ENCODE peak calls at places on chromosomes 16 and 17, in nine cellular contexts. L is tibial nerve, J is ovary, C is A549, P is stomach, H is heart left ventricle, W is IMR-90, E is prostate gland, F is endothelial cell of umbilical vein. A is an unnamed sample.

GRCh38 chr17:28515518-28515917 is 9.4 kb downstream of the FOXN1 start:
- DNase-seq in L (no peak), J (no peak), C (no peak), P (no peak), H (no peak), W (no peak), E (no peak), F (no peak), A (no peak)

GRCh38 chr16:938136-938535 is 32.6 kb downstream of the LMF1 start:
- DNase-seq in L (no peak), J (no peak), C (no peak), P (no peak), H (no peak), W (no peak), E (no peak), F (no peak), A (no peak)

GRCh38 chr17:55273579-55274370 is 9.0 kb downstream of the HLF start:
- DNase-seq in L (no peak), J (peak; percentile 59), C (no peak), P (peak; percentile 84), H (peak; percentile 81), W (no peak), E (peak; percentile 80), F (no peak), A (no peak)

GRCh38 chr16:76661691-76662090 is 384.5 kb downstream of the CNTNAP4 start:
- DNase-seq in L (no peak), J (no peak), C (no peak), P (no peak), H (no peak), W (no peak), E (no peak), F (no peak), A (no peak)

GRCh38 chr17:36089888-36090836 is at the start of gene CCL3:
- DNase-seq in L (peak; percentile 28), J (no peak), C (no peak), P (no peak), H (no peak), W (no peak), E (no peak), F (no peak), A (no peak)

GRCh38 chr16:21990381-21990944 is 10.5 kb downstream of the PDZD9 start:
- DNase-seq in L (no peak), J (no peak), C (no peak), P (no peak), H (no peak), W (no peak), E (no peak), F (peak; percentile 41), A (no peak)

GRCh38 chr17:80105762-80106161 is 4.4 kb downstream of the GAA start:
- DNase-seq in L (no peak), J (peak; percentile 58), C (no peak), P (peak; percentile 43), H (peak; percentile 58), W (peak; percentile 21), E (no peak), F (no peak), A (no peak)

GRCh38 chr17:36878216-36878615 is 59.1 kb upstream of the LHX1 start:
- DNase-seq in L (no peak), J (no peak), C (no peak), P (no peak), H (no peak), W (no peak), E (no peak), F (no peak), A (no peak)

GRCh38 chr17:40312893-40313659 is 4.1 kb downstream of the RARA start:
- DNase-seq in L (no peak), J (no peak), C (no peak), P (no peak), H (no peak), W (no peak), E (no peak), F (no peak), A (no peak)

GRCh38 chr16:15990902-15991301 is 41.5 kb downstream of the ABCC1 start:
- DNase-seq in L (no peak), J (no peak), C (no peak), P (no peak), H (no peak), W (no peak), E (no peak), F (no peak), A (no peak)

GRCh38 chr17:29504711-29505110 is 62.1 kb downstream of the ABHD15 start:
- DNase-seq in L (no peak), J (no peak), C (no peak), P (no peak), H (no peak), W (peak; percentile 12), E (no peak), F (no peak), A (no peak)

GRCh38 chr17:65723356-65723928 is 162.0 kb upstream of the AXIN2 start:
- DNase-seq in L (no peak), J (no peak), C (no peak), P (no peak), H (no peak), W (peak; percentile 28), E (peak; percentile 17), F (peak; percentile 46), A (no peak)

GRCh38 chr17:72358465-72358864 is 237.6 kb downstream of the SOX9 start:
- DNase-seq in L (no peak), J (no peak), C (no peak), P (no peak), H (no peak), W (peak; percentile 86), E (no peak), F (no peak), A (no peak)

GRCh38 chr17:20095366-20096080 is 86.4 kb downstream of the SPECC1 start:
- DNase-seq in L (peak; percentile 76), J (peak; percentile 73), C (peak; percentile 67), P (peak; percentile 57), H (peak; percentile 84), W (peak; percentile 13), E (peak; percentile 21), F (peak; percentile 27), A (no peak)

DNA sequence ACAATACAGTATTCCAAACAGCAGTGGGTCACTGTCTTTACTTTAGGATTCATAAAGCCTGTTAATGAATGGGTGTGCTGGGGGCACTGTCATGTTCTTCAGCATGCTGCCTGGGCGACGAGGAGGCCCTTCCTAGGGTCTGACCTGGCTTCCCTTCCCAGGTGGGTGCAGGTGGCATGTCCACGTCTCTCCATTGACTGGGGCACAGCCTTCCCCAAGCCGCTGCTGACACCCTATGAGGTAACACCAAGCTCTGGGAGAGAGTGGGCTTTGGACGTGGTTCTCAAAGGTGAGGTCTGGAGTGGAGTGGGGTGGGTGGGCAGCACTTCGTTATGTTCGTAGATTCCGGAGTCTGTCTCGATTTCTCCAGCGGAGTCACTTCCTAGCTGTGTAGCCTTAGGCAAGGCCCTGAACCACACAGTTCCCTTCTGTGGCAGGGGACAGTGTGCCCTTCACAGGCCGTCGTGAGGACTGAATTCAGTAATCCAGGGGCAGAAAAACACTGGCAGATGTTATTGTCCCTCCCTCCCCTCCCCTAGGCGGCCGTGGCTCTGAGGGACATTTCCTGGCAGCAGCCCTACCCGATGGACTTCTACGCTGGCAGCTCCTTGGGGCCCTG is 771 bp upstream of the OVCA2 start:
- DNase-seq in L (no peak), J (no peak), C (no peak), P (no peak), H (no peak), W (no peak), E (no peak), F (peak; percentile 46), A (no peak)
- TF ChIP-seq POLR2A in L (no peak), J (no peak), C (no peak), P (no peak), H (no peak), W (no peak), E (no peak), F (no peak), A (no peak)

GRCh38 chr17:74842599-74843351 is 16.9 kb downstream of the GRIN2C start:
- DNase-seq in L (no peak), J (peak; percentile 83), C (peak; percentile 96), P (peak; percentile 75), H (peak; percentile 89), W (peak; percentile 46), E (peak; percentile 35), F (peak; percentile 82), A (no peak)
- H3K4me3 ChIP-seq in L (peak overlapping the region; percentile 20), J (peak overlapping the region; percentile 29), C (peak overlapping the region; percentile 50), P (peak overlapping the region; percentile 42), H (no peak overlapping the region), W (peak overlapping the region; percentile 50), E (peak overlapping the region; percentile 19), F (peak overlapping the region; percentile 43), A (peak overlapping the region; percentile 50)

GRCh38 chr16:31764103-31764502 is 109.5 kb upstream of the ZNF267 start:
- DNase-seq in L (no peak), J (no peak), C (no peak), P (no peak), H (no peak), W (no peak), E (no peak), F (no peak), A (no peak)
- H3K9me3 ChIP-seq in L (peaks cover 6% of the 10 kb centered on the region), J (peaks cover 12% of the 10 kb centered on the region), C (peaks cover 61% of the 10 kb centered on the region), P (peaks cover 82% of the 10 kb centered on the region), H (peaks cover 18% of the 10 kb centered on the region), W (peaks cover 38% of the 10 kb centered on the region), E (no peaks in the 10 kb centered on the region), F (peaks cover 11% of the 10 kb centered on the region), A (peaks cover 62% of the 10 kb centered on the region)

GRCh38 chr17:83199500-83200201 is 120.2 kb downstream of the METRNL start:
- DNase-seq in L (peak; percentile 58), J (peak; percentile 12), C (no peak), P (peak; percentile 51), H (peak; percentile 83), W (peak; percentile 49), E (no peak), F (no peak), A (no peak)
- TF ChIP-seq POLR2A in L (no peak), J (no peak), C (no peak), P (no peak), H (no peak), W (no peak), E (no peak), F (no peak), A (no peak)